ENCODE peak calls at places on chromosomes 4 and X, in six cellular contexts. One of them, this sample, is unnamed.

GRCh38 chrX:69318651-69319305 is 153.5 kb upstream of the PJA1 start:
- DNase-seq in HEK293T: no peak
- DNase-seq in Right ventricle myocardium inferior: no peak
- DNase-seq in mucosa of gallbladder: peak; percentile 4
- DNase-seq in COLO829: no peak
- DNase-seq in amniotic stem cell: no peak
- DNase-seq in this sample: no peak

GRCh38 chr4:6019316-6020263 is 1.4 kb upstream of the C4orf50 start:
- DNase-seq in HEK293T: peak; percentile 80
- DNase-seq in Right ventricle myocardium inferior: no peak
- DNase-seq in mucosa of gallbladder: peak; percentile 39
- DNase-seq in COLO829: peak; percentile 35
- DNase-seq in amniotic stem cell: peak; percentile 54
- DNase-seq in this sample: peak; percentile 80

GRCh38 chr4:150234246-150234645 is 156.0 kb downstream of the DCLK2 start:
- DNase-seq in HEK293T: no peak
- DNase-seq in Right ventricle myocardium inferior: no peak
- DNase-seq in mucosa of gallbladder: no peak
- DNase-seq in COLO829: no peak
- DNase-seq in amniotic stem cell: no peak
- DNase-seq in this sample: no peak

GRCh38 chr4:39312821-39313220 is 53.3 kb downstream of the RFC1 start:
- DNase-seq in HEK293T: no peak
- DNase-seq in Right ventricle myocardium inferior: no peak
- DNase-seq in mucosa of gallbladder: no peak
- DNase-seq in COLO829: no peak
- DNase-seq in amniotic stem cell: no peak
- DNase-seq in this sample: no peak

GRCh38 chrX:11480626-11481025 is 185.1 kb downstream of the ARHGAP6 start:
- DNase-seq in HEK293T: no peak
- DNase-seq in Right ventricle myocardium inferior: no peak
- DNase-seq in mucosa of gallbladder: no peak
- DNase-seq in COLO829: no peak
- DNase-seq in amniotic stem cell: no peak
- DNase-seq in this sample: no peak

GRCh38 chr4:89994176-89994873 is 99.7 kb downstream of the MMRN1 start:
- DNase-seq in HEK293T: no peak
- DNase-seq in Right ventricle myocardium inferior: no peak
- DNase-seq in mucosa of gallbladder: no peak
- DNase-seq in COLO829: no peak
- DNase-seq in amniotic stem cell: no peak
- DNase-seq in this sample: no peak

GRCh38 chr4:17981063-17981462 is 40.5 kb downstream of the LCORL start:
- DNase-seq in HEK293T: no peak
- DNase-seq in Right ventricle myocardium inferior: no peak
- DNase-seq in mucosa of gallbladder: no peak
- DNase-seq in COLO829: no peak
- DNase-seq in amniotic stem cell: no peak
- DNase-seq in this sample: no peak

GRCh38 chrX:10071451-10072163 is 85.2 kb upstream of the CLCN4 start:
- DNase-seq in HEK293T: no peak
- DNase-seq in Right ventricle myocardium inferior: no peak
- DNase-seq in mucosa of gallbladder: no peak
- DNase-seq in COLO829: no peak
- DNase-seq in amniotic stem cell: no peak
- DNase-seq in this sample: peak; percentile 34

GRCh38 chr4:16607241-16607640 is 291.2 kb downstream of the LDB2 start:
- DNase-seq in HEK293T: no peak
- DNase-seq in Right ventricle myocardium inferior: no peak
- DNase-seq in mucosa of gallbladder: no peak
- DNase-seq in COLO829: no peak
- DNase-seq in amniotic stem cell: no peak
- DNase-seq in this sample: no peak

GRCh38 chr4:139243448-139244365 is 36.3 kb downstream of the MGARP start:
- DNase-seq in HEK293T: peak; percentile 28
- DNase-seq in Right ventricle myocardium inferior: no peak
- DNase-seq in mucosa of gallbladder: no peak
- DNase-seq in COLO829: no peak
- DNase-seq in amniotic stem cell: peak; percentile 84
- DNase-seq in this sample: no peak

GRCh38 chr4:41160010-41160789 is 54.1 kb downstream of the APBB2 start:
- DNase-seq in HEK293T: no peak
- DNase-seq in Right ventricle myocardium inferior: no peak
- DNase-seq in mucosa of gallbladder: no peak
- DNase-seq in COLO829: no peak
- DNase-seq in amniotic stem cell: peak; percentile 31
- DNase-seq in this sample: no peak

This sample was measured in D341Med.